ENCODE peak calls at places on chromosomes 16 and 17, in five cellular contexts. O, T, F, V and R are unnamed samples.

GRCh38 chr16:75247249-75247648 is 4.2 kb downstream of the BCAR1 start:
- DNase-seq in V (no peak), F (no peak), O (no peak), T (no peak), R (no peak)

GRCh38 chr16:569445-570254 is at the start of gene PIGQ:
- DNase-seq in V (no peak), F (peak), O (peak), T (peak), R (peak)

GRCh38 chr17:78000351-78000750 is 41.8 kb downstream of the TNRC6C start:
- DNase-seq in T (no peak), F (no peak), O (no peak), V (no peak), R (no peak)

GRCh38 chr16:11949527-11949926 is 7.7 kb upstream of the NPIPB2 start:
- DNase-seq in F (peak), V (no peak), O (peak), T (peak), R (peak)

GRCh38 chr17:7838291-7839075 is 4.5 kb downstream of the KDM6B start:
- DNase-seq in T (no peak), O (peak), F (peak), V (no peak), R (peak)

GRCh38 chr16:89902980-89903379 is 15.7 kb upstream of the MC1R start:
- DNase-seq in V (no peak), F (no peak), T (no peak), O (no peak), R (no peak)

GRCh38 chr17:35117984-35118383 is 1.7 kb downstream of the RAD51D start:
- DNase-seq in T (no peak), V (peak), O (no peak), F (peak), R (no peak)

GRCh38 chr16:10599626-10600025 is 19.2 kb upstream of the EMP2 start:
- DNase-seq in F (no peak), V (no peak), T (no peak), O (no peak), R (no peak)

GRCh38 chr16:17469011-17469741 is 1.6 kb downstream of the XYLT1 start:
- DNase-seq in F (no peak), O (no peak), T (no peak), V (no peak), R (no peak)

GRCh38 chr17:16378631-16379282 is 2.1 kb upstream of the UBB start:
- DNase-seq in O (peak), T (peak), V (no peak), F (no peak), R (peak)

GRCh38 chr17:16380640-16381495 is at the start of gene UBB:
- DNase-seq in F (peak), T (peak), V (peak), O (peak), R (peak)

GRCh38 chr17:16379654-16380053 is 1.2 kb upstream of the UBB start:
- DNase-seq in V (no peak), F (peak), O (no peak), T (no peak), R (no peak)

GRCh38 chr17:16383216-16383615 is 2.3 kb downstream of the UBB start:
- DNase-seq in O (no peak), F (no peak), V (no peak), T (no peak), R (no peak)

GRCh38 chr17:16381496-16381820 is 567 bp downstream of the UBB start:
- DNase-seq in F (no peak), V (no peak), O (no peak), T (no peak), R (no peak)
- TF ChIP-seq CTCF in F (no peak), V (no peak), O (no peak), T (no peak), R (no peak)

GRCh38 chr16:56647641-56648431 is 3.9 kb upstream of the MT1B start:
- DNase-seq in O (peak), F (no peak), T (no peak), V (no peak), R (peak)

GRCh38 chr16:56649820-56650219 is 1.9 kb upstream of the MT1B start:
- DNase-seq in V (no peak), T (no peak), O (no peak), F (no peak), R (no peak)

GRCh38 chr16:56651586-56651985 is at the start of gene MT1B:
- DNase-seq in O (no peak), T (no peak), F (no peak), V (no peak), R (no peak)

GRCh38 chr16:56652600-56652999 is 914 bp downstream of the MT1B start:
- DNase-seq in V (no peak), O (no peak), F (no peak), T (no peak), R (no peak)

DNA sequence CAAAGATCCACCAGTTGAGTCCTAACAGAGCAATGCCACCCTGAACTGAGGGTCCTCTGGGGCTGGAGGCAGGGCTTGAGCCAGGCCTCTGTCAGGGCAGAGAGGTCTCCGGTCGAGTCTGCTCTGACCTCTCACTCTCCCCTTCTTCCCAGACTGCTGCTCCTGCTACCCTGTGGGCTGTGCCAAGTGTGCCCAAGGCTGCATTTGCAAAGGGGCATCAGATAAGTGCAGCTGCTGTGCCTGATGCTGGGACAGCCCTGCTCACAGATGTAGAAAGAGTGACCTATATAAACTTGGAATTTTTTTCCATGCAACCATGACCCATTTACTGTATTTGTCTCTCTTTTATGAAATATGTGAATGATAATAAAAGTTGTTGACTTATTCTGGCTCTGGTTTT is 2.4 kb upstream of the MT1B start:
- DNase-seq in V (no peak), T (no peak), F (no peak), O (no peak), R (no peak)
- H3K4me2 ChIP-seq in V (no peak), T (no peak), F (no peak), O (no peak), R (no peak)

GRCh38 chr16:64047878-64048277 is 1074.0 kb downstream of the CDH11 start:
- DNase-seq in O (no peak), F (no peak), T (no peak), V (no peak), R (no peak)
- TF ChIP-seq JUNB in O (no peak), F (no peak), T (no peak), V (no peak), R (no peak)

GRCh38 chr17:18183334-18184142 is at the start of gene ALKBH5:
- DNase-seq in F (peak), V (peak), O (peak), T (peak), R (peak)
- TF ChIP-seq CTCF in F (peak), V (peak), O (peak), T (peak), R (peak)

GRCh38 chr17:50900383-50900892 is 34.3 kb upstream of the TOB1 start:
- DNase-seq in F (no peak), O (no peak), V (no peak), T (no peak), R (no peak)

GRCh38 chr17:50899559-50900319 is 33.6 kb upstream of the TOB1 start:
- DNase-seq in T (no peak), V (no peak), F (no peak), O (no peak), R (no peak)

GRCh38 chr17:50902768-50903353 is 36.7 kb upstream of the TOB1 start:
- DNase-seq in T (no peak), F (no peak), V (no peak), O (no peak), R (no peak)

GRCh38 chr17:50898369-50899004 is 32.3 kb upstream of the TOB1 start:
- DNase-seq in O (no peak), F (no peak), T (no peak), V (no peak), R (no peak)

DNA sequence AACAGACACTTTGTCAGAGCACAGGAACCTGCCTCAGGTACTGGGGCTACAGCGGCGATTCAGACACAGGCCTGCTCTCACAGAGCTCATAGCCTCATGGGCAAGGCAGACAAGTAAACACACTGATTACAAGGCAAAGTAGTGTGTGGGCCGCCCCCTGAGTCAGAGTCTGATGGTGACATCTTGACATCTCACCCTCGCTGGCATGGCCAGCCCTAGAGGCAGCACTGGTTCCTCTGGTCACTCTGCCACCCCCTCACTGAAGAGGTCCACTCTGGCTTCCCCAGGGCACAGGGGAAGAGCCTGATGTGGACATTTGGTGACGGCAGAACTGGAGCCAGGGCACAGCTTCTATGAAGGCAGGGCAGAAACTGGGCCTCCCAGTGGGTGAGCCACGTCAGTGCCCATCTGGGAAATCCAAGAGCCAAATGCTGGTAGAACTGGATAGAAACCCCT is 32.9 kb upstream of the TOB1 start:
- DNase-seq in F (peak), V (no peak), O (no peak), T (no peak), R (no peak)
- H3K4me2 ChIP-seq in F (peak), V (no peak), O (no peak), T (no peak), R (no peak)

DNA sequence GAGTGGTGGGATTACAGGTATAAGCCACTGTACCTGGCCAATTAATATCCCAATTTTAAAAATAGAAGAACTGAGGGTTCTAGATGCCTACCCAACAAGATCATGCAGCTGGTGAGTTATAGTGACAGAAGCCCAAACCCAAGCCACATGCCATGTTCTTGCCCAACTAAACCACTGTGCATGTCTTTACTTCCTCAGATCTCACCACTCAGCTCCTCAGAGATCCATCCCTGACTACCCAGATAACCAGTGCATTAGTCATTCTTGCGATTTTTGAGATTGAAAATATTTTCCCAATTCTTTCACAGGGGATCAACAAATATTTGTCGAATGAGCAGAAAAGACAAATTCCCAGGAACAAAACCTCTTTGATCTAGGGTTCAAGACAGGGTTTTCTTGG is 303.1 kb downstream of the CBLN1 start:
- DNase-seq in V (no peak), T (no peak), F (no peak), O (no peak), R (no peak)
- TF ChIP-seq JUNB in V (no peak), T (no peak), F (no peak), O (no peak), R (no peak)

GRCh38 chr17:74177018-74177450 is 26.4 kb upstream of the RPL38 start:
- DNase-seq in T (no peak), V (no peak), O (no peak), F (no peak), R (no peak)
- TF ChIP-seq CTCF in T (no peak), V (no peak), O (no peak), F (no peak), R (no peak)

DNA sequence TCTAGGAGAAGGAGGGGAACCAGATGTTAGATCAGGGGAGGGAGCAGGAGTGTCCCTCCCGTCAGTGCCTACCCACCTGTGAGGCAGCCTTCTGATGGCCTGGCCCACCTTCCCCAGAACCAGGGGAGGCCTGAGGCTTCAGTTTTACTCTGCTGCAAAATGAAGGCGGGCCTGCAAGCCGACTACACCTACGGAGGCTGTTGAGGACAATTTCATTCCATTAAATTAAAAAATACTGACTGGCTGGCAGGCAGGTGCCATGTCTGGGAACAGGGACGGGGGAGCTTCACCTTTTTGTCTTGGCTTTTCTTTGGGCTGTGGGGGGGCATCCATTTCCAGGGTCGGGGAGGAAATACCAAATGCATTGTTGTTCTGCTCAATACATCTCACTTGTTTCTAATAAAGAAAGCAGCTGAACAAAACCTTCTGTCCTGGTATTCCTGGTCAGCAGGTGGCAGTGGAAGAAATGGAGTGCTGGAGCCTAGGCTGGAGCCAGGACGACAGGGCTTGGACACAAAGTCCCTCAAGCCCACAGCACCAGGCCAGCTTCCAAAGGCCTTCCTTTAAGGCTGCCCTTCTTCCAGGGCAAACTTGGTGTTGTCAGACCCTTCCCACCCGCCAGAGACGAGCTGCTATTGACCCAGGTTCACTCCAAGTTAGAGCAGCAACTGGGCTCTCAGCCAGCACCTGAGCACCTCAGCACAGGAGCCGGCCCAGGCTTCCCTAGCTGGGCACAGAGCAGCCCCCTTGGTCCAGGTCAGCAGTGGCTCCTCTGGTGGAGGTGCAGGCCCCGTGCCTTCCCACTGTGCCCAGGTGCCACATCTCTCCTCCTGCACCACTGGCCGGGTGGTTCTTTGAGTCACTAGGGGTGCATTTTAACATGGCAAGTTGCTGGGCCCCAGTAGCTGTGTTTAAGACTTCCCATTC is 23.5 kb downstream of the PLCD3 start:
- DNase-seq in F (no peak), T (no peak), V (no peak), O (no peak), R (no peak)
- H3K4me2 ChIP-seq in F (no peak), T (no peak), V (no peak), O (no peak), R (no peak)

GRCh38 chr17:82338858-82339633 is 5.5 kb upstream of the SECTM1 start:
- DNase-seq in O (peak), V (no peak), F (no peak), T (peak), R (peak)
- TF ChIP-seq JUNB in O (no peak), V (no peak), F (no peak), T (peak), R (no peak)

GRCh38 chr16:58756650-58757332 is 22.7 kb upstream of the GOT2 start:
- DNase-seq in O (no peak), V (no peak), T (no peak), F (no peak), R (no peak)
- TF ChIP-seq CTCF in O (no peak), V (no peak), T (no peak), F (no peak), R (no peak)